ENCODE peak calls at places on chromosomes 1 and 21, in four cellular contexts. W, V, H and O are unnamed samples.

GRCh38 chr1:90045853-90046563 is 51.1 kb downstream of the ZNF326 start:
- DNase-seq in W (no peak), V (peak; percentile 22), H (no peak), O (no peak)

GRCh38 chr21:29145354-29145782 is 14.9 kb downstream of the MAP3K7CL start:
- DNase-seq in W (peak; percentile 75), V (no peak), H (peak; percentile 37), O (peak; percentile 70)

GRCh38 chr1:35120458-35121133 is 41.4 kb downstream of the ZMYM1 start:
- DNase-seq in W (no peak), V (no peak), H (no peak), O (no peak)

GRCh38 chr1:43366601-43367025 is 1.2 kb downstream of the ELOVL1 start:
- DNase-seq in W (peak; percentile 42), V (no peak), H (no peak), O (no peak)

GRCh38 chr1:15941899-15942660 is 33.8 kb downstream of the ZBTB17 start:
- DNase-seq in W (no peak), V (no peak), H (no peak), O (no peak)

GRCh38 chr1:26500488-26501175 is 28.4 kb downstream of the HMGN2 start:
- DNase-seq in W (peak; percentile 39), V (peak; percentile 84), H (peak; percentile 88), O (peak; percentile 18)

GRCh38 chr21:34131586-34131985 is 58.2 kb downstream of the MRPS6 start:
- DNase-seq in W (no peak), V (no peak), H (no peak), O (no peak)

GRCh38 chr1:94888201-94888600 is 38.7 kb downstream of the CNN3 start:
- DNase-seq in W (no peak), V (no peak), H (no peak), O (no peak)

GRCh38 chr21:46054031-46054430 is 43.9 kb upstream of the COL6A2 start:
- DNase-seq in W (no peak), V (no peak), H (no peak), O (no peak)

GRCh38 chr1:169005776-169006175 is 100.7 kb upstream of the ATP1B1 start:
- DNase-seq in W (no peak), V (no peak), H (no peak), O (no peak)

GRCh38 chr1:21344750-21345443 is 54.6 kb upstream of the ECE1 start:
- DNase-seq in W (no peak), V (no peak), H (no peak), O (no peak)

GRCh38 chr1:56824956-56825355 is 5.8 kb upstream of the FYB2 start:
- DNase-seq in W (no peak), V (no peak), H (no peak), O (no peak)

GRCh38 chr1:210257698-210258395 is 25.3 kb downstream of the SERTAD4 start:
- DNase-seq in W (no peak), V (no peak), H (no peak), O (no peak)

GRCh38 chr21:25039461-25040380 is 567.6 kb downstream of the MRPL39 start:
- DNase-seq in W (no peak), V (no peak), H (no peak), O (no peak)

GRCh38 chr1:113226118-113226517 is 153.1 kb downstream of the LRIG2 start:
- DNase-seq in W (no peak), V (no peak), H (peak; percentile 23), O (no peak)

GRCh38 chr1:167756760-167757405 is 35.1 kb downstream of the MPZL1 start:
- DNase-seq in W (no peak), V (no peak), H (peak; percentile 43), O (no peak)

GRCh38 chr1:209569445-209570207 is 13.9 kb upstream of the CAMK1G start:
- DNase-seq in W (peak; percentile 68), V (peak; percentile 70), H (peak; percentile 63), O (peak; percentile 61)

GRCh38 chr21:29827647-29828046 is 112.1 kb downstream of the GRIK1 start:
- DNase-seq in W (no peak), V (no peak), H (no peak), O (no peak)

GRCh38 chr21:46185717-46186116 is 1.5 kb upstream of the SPATC1L start:
- DNase-seq in W (no peak), V (no peak), H (no peak), O (no peak)

GRCh38 chr1:200184196-200184595 is 156.7 kb downstream of the NR5A2 start:
- DNase-seq in W (peak; percentile 96), V (no peak), H (peak; percentile 79), O (peak; percentile 89)

GRCh38 chr1:185853739-185854138 is 119.5 kb downstream of the HMCN1 start:
- DNase-seq in W (peak; percentile 50), V (no peak), H (no peak), O (peak; percentile 14)

GRCh38 chr1:196152086-196152485 is 456.2 kb downstream of the KCNT2 start:
- DNase-seq in W (no peak), V (no peak), H (no peak), O (no peak)

GRCh38 chr1:7687411-7687810 is 83.7 kb upstream of the VAMP3 start:
- DNase-seq in W (no peak), V (no peak), H (no peak), O (no peak)

GRCh38 chr1:151476083-151476482 is 16.8 kb upstream of the POGZ start:
- DNase-seq in W (no peak), V (no peak), H (no peak), O (no peak)

GRCh38 chr1:96130432-96130831 is 591.2 kb upstream of the PTBP2 start:
- DNase-seq in W (no peak), V (no peak), H (no peak), O (no peak)

GRCh38 chr1:89943846-89944781 is 50.8 kb upstream of the ZNF326 start:
- DNase-seq in W (no peak), V (no peak), H (no peak), O (no peak)

GRCh38 chr1:36863061-36863460 is 171.3 kb downstream of the GRIK3 start:
- DNase-seq in W (no peak), V (no peak), H (no peak), O (no peak)

GRCh38 chr1:36865080-36865900 is 169.0 kb downstream of the GRIK3 start:
- DNase-seq in W (no peak), V (no peak), H (no peak), O (no peak)

GRCh38 chr1:36863500-36863899 is 170.8 kb downstream of the GRIK3 start:
- DNase-seq in W (no peak), V (no peak), H (no peak), O (no peak)

GRCh38 chr1:36866168-36866814 is 168.0 kb downstream of the GRIK3 start:
- DNase-seq in W (no peak), V (no peak), H (no peak), O (no peak)

DNA sequence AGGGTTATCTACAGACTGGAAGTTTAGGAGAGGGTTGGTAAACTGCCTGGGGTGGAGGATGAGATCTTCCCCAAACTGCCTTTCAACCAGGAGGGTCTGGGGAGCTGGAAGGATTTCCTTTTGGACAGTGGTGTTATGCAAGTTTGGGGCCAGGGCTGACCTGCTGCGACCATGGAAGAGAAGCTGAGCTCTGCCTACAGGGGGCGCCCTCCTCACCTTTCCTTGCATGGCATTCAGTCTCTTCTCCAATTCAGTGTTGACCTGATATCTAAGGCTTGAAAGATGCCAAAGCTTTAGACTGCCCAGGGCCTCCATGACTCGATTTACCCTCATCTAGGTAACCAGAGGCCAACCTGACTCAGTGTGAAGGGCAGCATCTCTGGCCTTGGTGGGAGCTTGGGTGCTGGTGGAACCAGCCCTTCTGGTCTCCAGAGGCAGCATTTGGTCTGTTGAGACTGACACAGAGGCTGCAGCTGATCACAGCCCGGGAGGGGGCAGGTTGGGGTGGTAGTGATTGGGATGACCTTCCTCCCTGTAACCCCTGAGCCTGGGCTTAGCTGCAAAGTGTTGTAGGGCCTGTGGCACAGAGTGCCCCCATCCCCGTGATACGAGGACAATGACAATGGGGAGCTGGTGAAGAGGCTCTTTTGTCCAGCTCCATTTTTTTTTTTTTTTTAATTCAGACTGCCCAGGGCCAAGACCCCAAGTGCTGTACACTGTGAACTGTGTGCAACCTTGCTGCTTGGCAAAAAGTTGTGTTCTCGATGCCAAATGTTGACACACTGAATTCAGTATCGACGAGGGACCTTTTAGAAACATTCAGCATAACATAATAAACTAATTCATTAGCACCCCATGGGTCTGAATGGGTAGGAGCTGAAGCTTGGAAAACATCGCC is 169.9 kb downstream of the GRIK3 start:
- DNase-seq in W (no peak), V (no peak), H (no peak), O (no peak)
- TF ChIP-seq CTCF in W (no peak), V (no peak), H (peak; percentile 22), O (no peak)

DNA sequence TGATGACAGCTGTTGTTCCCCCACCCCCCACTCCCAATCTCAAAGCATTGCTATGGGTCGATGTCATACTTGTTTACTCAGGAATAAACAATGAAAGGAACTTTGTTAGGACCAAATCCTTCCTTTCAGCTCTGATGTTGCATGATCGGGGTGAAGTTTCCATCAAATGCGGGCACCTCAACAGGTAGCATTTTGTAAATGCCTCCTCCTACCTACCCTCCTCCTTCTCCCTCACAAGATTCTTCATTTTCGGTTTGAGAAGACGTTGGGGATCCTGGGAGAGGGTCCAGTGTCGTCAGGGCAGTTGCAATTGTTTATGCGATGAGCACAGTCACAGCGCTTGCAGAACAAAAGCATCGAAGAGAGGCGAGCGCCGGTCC is 758 bp upstream of the HUNK start:
- DNase-seq in W (no peak), V (no peak), H (no peak), O (no peak)
- H3K4me3 ChIP-seq in W (no peak overlapping the region), V (peak overlapping the region; percentile 50), H (peak overlapping the region; percentile 59), O (no peak overlapping the region)

GRCh38 chr1:9399510-9400424 is 107.1 kb downstream of the SPSB1 start:
- DNase-seq in W (no peak), V (no peak), H (peak; percentile 54), O (no peak)
- H3K27me3 ChIP-seq in W (no peaks in the 10 kb centered on the region), V (no peaks in the 10 kb centered on the region), H (no peaks in the 10 kb centered on the region), O (no peaks in the 10 kb centered on the region)

GRCh38 chr1:202564958-202565497 is 145.2 kb downstream of the SYT2 start:
- DNase-seq in W (no peak), V (no peak), H (no peak), O (no peak)

GRCh38 chr1:202563818-202564217 is 146.4 kb downstream of the SYT2 start:
- DNase-seq in W (no peak), V (no peak), H (no peak), O (no peak)

GRCh38 chr1:202567747-202568146 is 142.5 kb downstream of the SYT2 start:
- DNase-seq in W (peak; percentile 65), V (no peak), H (no peak), O (no peak)

GRCh38 chr1:202568466-202569196 is 141.6 kb downstream of the SYT2 start:
- DNase-seq in W (no peak), V (no peak), H (no peak), O (no peak)

GRCh38 chr1:202565890-202566289 is 144.4 kb downstream of the SYT2 start:
- DNase-seq in W (no peak), V (no peak), H (no peak), O (no peak)
- TF ChIP-seq CTCF in W (no peak), V (no peak), H (no peak), O (no peak)